ENCODE peak calls at places on chromosomes 5 and 9, in seven cellular contexts. O, L, Q, U, A, F and Y are unnamed samples.

GRCh38 chr9:91117959-91118651 is 243.6 kb downstream of the AUH start:
- DNase-seq in Q (peak; percentile 86), L (no peak), U (peak; percentile 32), A (peak; percentile 15), F (peak; percentile 89), O (no peak), Y (peak; percentile 93)

GRCh38 chr5:94361832-94362754 is 256.3 kb downstream of the KIAA0825 start:
- DNase-seq in A (no peak), Q (no peak), U (no peak), L (no peak), F (no peak), O (no peak), Y (no peak)

GRCh38 chr9:93186151-93186715 is 2.3 kb downstream of the WNK2 start:
- DNase-seq in Q (no peak), F (no peak), L (no peak), O (no peak), A (peak; percentile 39), U (no peak), Y (no peak)

GRCh38 chr5:59598547-59598874 is 295.0 kb downstream of the PDE4D start:
- DNase-seq in L (no peak), F (no peak), Q (peak; percentile 9), A (no peak), U (peak; percentile 21), O (no peak), Y (no peak)

GRCh38 chr5:150505041-150505511 is 2.9 kb upstream of the NDST1 start:
- DNase-seq in A (no peak), Q (no peak), O (no peak), U (no peak), F (no peak), L (no peak), Y (no peak)

GRCh38 chr5:84816160-84816559 is 431.5 kb upstream of the EDIL3 start:
- DNase-seq in U (no peak), F (no peak), L (no peak), A (no peak), O (no peak), Q (no peak), Y (no peak)

GRCh38 chr5:87872986-87873385 is 395.7 kb downstream of the TMEM161B start:
- DNase-seq in O (no peak), A (no peak), F (no peak), L (no peak), Q (no peak), U (no peak), Y (no peak)

GRCh38 chr5:102295534-102296228 is 403 bp downstream of the SLCO4C1 start:
- DNase-seq in U (no peak), Q (peak; percentile 13), F (peak; percentile 88), A (no peak), L (no peak), O (no peak), Y (no peak)

GRCh38 chr5:173198049-173198448 is 37.0 kb downstream of the NKX2-5 start:
- DNase-seq in U (no peak), L (no peak), O (no peak), A (no peak), Q (no peak), F (no peak), Y (no peak)

GRCh38 chr5:19855929-19856328 is 132.1 kb downstream of the CDH18 start:
- DNase-seq in F (no peak), Q (no peak), U (no peak), A (no peak), O (no peak), L (no peak), Y (no peak)

GRCh38 chr5:39521945-39522590 is 97.3 kb upstream of the DAB2 start:
- DNase-seq in A (no peak), U (no peak), O (no peak), L (no peak), Q (no peak), F (no peak), Y (no peak)

GRCh38 chr9:91580136-91580535 is 156.5 kb upstream of the NFIL3 start:
- DNase-seq in A (no peak), U (no peak), O (no peak), Q (no peak), F (no peak), L (no peak), Y (peak; percentile 70)

GRCh38 chr5:173691931-173692330 is 75.5 kb upstream of the BOD1 start:
- DNase-seq in A (no peak), Q (no peak), F (no peak), L (no peak), O (no peak), U (no peak), Y (no peak)

GRCh38 chr9:125428060-125428481 is 166.4 kb downstream of the GAPVD1 start:
- DNase-seq in A (no peak), O (no peak), U (no peak), F (no peak), Q (no peak), L (peak; percentile 28), Y (no peak)

GRCh38 chr9:93670208-93671029 is 94.0 kb downstream of the PHF2 start:
- DNase-seq in F (peak; percentile 65), L (no peak), O (no peak), A (no peak), Q (peak; percentile 5), U (no peak), Y (no peak)

GRCh38 chr9:18747590-18747989 is 273.6 kb downstream of the ADAMTSL1 start:
- DNase-seq in L (no peak), U (no peak), F (no peak), Q (no peak), O (no peak), A (no peak), Y (no peak)

GRCh38 chr5:5135957-5136676 is 4.0 kb upstream of the ADAMTS16 start:
- DNase-seq in U (no peak), A (no peak), Q (no peak), O (no peak), L (no peak), F (no peak), Y (no peak)

GRCh38 chr9:105138306-105138801 is 106.1 kb upstream of the SLC44A1 start:
- DNase-seq in U (no peak), F (no peak), A (no peak), Q (peak; percentile 53), L (no peak), O (no peak), Y (no peak)

GRCh38 chr9:134433101-134433500 is 106.8 kb downstream of the RXRA start:
- DNase-seq in Q (no peak), O (no peak), F (no peak), U (peak; percentile 39), A (peak; percentile 70), L (no peak), Y (no peak)

GRCh38 chr9:131773911-131774379 is 34.1 kb upstream of the RAPGEF1 start:
- DNase-seq in O (no peak), U (peak; percentile 42), L (no peak), Q (peak; percentile 11), F (no peak), A (peak; percentile 31), Y (no peak)

GRCh38 chr9:131772940-131773339 is 33.1 kb upstream of the RAPGEF1 start:
- DNase-seq in F (no peak), L (no peak), U (no peak), O (no peak), Q (no peak), A (no peak), Y (no peak)

GRCh38 chr9:131776036-131776435 is 36.2 kb upstream of the RAPGEF1 start:
- DNase-seq in U (no peak), L (no peak), Q (no peak), F (no peak), O (no peak), A (no peak), Y (no peak)

GRCh38 chr9:131776473-131776872 is 36.6 kb upstream of the RAPGEF1 start:
- DNase-seq in O (no peak), L (peak; percentile 13), U (peak; percentile 31), F (no peak), Q (no peak), A (no peak), Y (no peak)

GRCh38 chr9:131774636-131775035 is 34.8 kb upstream of the RAPGEF1 start:
- DNase-seq in U (no peak), L (no peak), O (no peak), Q (no peak), F (no peak), A (no peak), Y (no peak)
- H3K27me3 ChIP-seq in U (no peaks in the 10 kb centered on the region), L (peaks cover 28% of the 10 kb centered on the region), O (peaks cover 11% of the 10 kb centered on the region), Q (peaks cover 4% of the 10 kb centered on the region), F (peaks cover 25% of the 10 kb centered on the region), A (peaks cover 2% of the 10 kb centered on the region), Y (peaks cover 59% of the 10 kb centered on the region)

GRCh38 chr5:32098806-32099435 is 75.2 kb downstream of the GOLPH3 start:
- DNase-seq in L (no peak), A (no peak), F (no peak), O (no peak), Q (no peak), U (peak; percentile 97), Y (peak; percentile 17)

GRCh38 chr5:32099486-32100035 is 74.6 kb downstream of the GOLPH3 start:
- DNase-seq in U (no peak), A (no peak), F (no peak), Q (no peak), L (no peak), O (no peak), Y (peak; percentile 79)

GRCh38 chr5:32100230-32100629 is 73.9 kb downstream of the GOLPH3 start:
- DNase-seq in F (no peak), L (no peak), Q (no peak), A (no peak), O (no peak), U (peak; percentile 82), Y (no peak)

GRCh38 chr5:32096891-32097592 is 77.1 kb downstream of the GOLPH3 start:
- DNase-seq in A (no peak), F (no peak), Q (no peak), L (no peak), O (no peak), U (no peak), Y (peak; percentile 45)

GRCh38 chr5:32098291-32098690 is 75.8 kb downstream of the GOLPH3 start:
- DNase-seq in L (no peak), Q (no peak), U (peak; percentile 96), O (no peak), A (no peak), F (no peak), Y (peak; percentile 68)
- TF ChIP-seq POLR2AphosphoS5 in L (no peak), Q (no peak), U (no peak), O (no peak), A (no peak), F (no peak), Y (no peak)

DNA sequence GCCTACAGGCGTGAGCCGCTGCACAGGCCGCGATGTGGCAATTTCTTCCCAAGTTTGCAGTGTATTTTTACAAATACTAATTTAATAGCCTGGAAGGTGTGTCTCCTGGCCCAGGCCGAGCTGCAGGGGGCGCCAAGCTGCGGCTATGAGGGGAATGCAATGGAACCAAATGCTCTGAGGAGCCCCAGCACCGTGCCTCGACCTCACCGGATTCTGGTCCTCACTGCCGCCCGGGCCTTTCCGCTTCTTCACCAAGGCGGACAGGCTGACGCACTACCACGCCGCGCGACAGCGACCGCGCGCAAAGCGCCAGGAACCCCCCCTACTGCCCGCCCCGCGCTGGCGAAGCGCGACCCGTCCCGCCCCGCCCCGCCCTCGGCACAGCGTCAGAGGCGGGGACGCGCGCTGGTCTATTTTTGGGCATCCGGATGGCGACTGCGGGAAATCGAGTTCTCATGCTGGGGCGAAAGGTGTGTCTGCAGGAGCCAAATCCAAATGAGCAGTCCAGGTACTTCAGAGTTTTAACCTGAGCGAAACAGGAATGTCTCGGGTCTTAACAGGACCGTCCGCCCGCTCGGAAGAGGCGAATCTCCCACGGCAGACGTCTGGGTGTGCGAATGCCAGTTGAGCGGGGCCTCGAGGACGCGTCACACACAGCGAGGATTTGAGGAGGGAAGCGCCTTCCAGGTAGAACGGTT is 31.7 kb upstream of the PRXL2C start:
- DNase-seq in F (peak; percentile 93), L (no peak), Q (peak; percentile 75), O (peak; percentile 79), A (peak; percentile 68), U (peak; percentile 65), Y (peak; percentile 95)
- TF ChIP-seq POLR2A in F (no peak), L (no peak), Q (no peak), O (no peak), A (peak; percentile 42), U (no peak), Y (no peak)

GRCh38 chr5:148491015-148491792 is 107.4 kb downstream of the FBXO38 start:
- DNase-seq in Q (no peak), O (no peak), L (no peak), A (no peak), U (no peak), F (no peak), Y (no peak)
- H3K27me3 ChIP-seq in Q (no peaks in the 10 kb centered on the region), O (no peaks in the 10 kb centered on the region), L (peaks cover 32% of the 10 kb centered on the region), A (no peaks in the 10 kb centered on the region), U (peaks cover 29% of the 10 kb centered on the region), F (no peaks in the 10 kb centered on the region), Y (no peaks in the 10 kb centered on the region)